ENCODE peak calls at places on chromosomes 1 and 21, in nine cellular contexts. S is MM.1S, K is neural progenitor cell, Z is hepatocyte, X is HCT116, M is OCI-LY7, Y is PC-3, Q is GM23338, R is SK-N-SH. P is an unnamed sample.

GRCh38 chr1:41464886-41465285 is 19.6 kb downstream of the EDN2 start:
- DNase-seq in Q (no peak), M (no peak), S (no peak), R (no peak), X (no peak), Y (no peak), Z (no peak), K (no peak), P (no peak)

GRCh38 chr1:118960567-118961136 is 27.5 kb downstream of the TBX15 start:
- DNase-seq in Z (peak; percentile 89), R (no peak), Y (peak; percentile 80), X (peak; percentile 7), K (no peak), M (peak; percentile 4), S (no peak), Q (peak; percentile 5), P (peak; percentile 96)

GRCh38 chr1:170664283-170664827 is 424 bp downstream of the PRRX1 start:
- DNase-seq in Q (peak; percentile 33), S (no peak), X (no peak), Y (no peak), Z (no peak), K (peak; percentile 55), R (peak; percentile 53), M (no peak), P (peak; percentile 56)

GRCh38 chr1:172177849-172178248 is 242.6 kb upstream of the C1orf105 start:
- DNase-seq in M (no peak), Y (peak; percentile 75), S (no peak), R (no peak), Z (peak; percentile 27), K (no peak), Q (no peak), X (no peak), P (no peak)

GRCh38 chr1:56434025-56434424 is 145.3 kb downstream of the PLPP3 start:
- DNase-seq in K (no peak), X (no peak), Z (peak; percentile 64), Q (no peak), S (no peak), M (no peak), Y (no peak), R (no peak), P (no peak)

GRCh38 chr1:174788981-174789380 is 210.8 kb upstream of the CACYBP start:
- DNase-seq in Q (no peak), M (no peak), R (no peak), Y (peak; percentile 67), K (no peak), X (no peak), S (peak; percentile 28), Z (no peak), P (peak; percentile 95)

GRCh38 chr1:110583505-110583904 is 22.7 kb downstream of the KCNA2 start:
- DNase-seq in Y (no peak), Z (no peak), K (no peak), Q (no peak), X (no peak), R (no peak), M (no peak), S (no peak), P (no peak)

GRCh38 chr1:170790651-170791071 is 126.7 kb downstream of the PRRX1 start:
- DNase-seq in M (no peak), Z (no peak), K (no peak), S (no peak), Q (no peak), Y (no peak), X (no peak), R (no peak), P (peak; percentile 83)

GRCh38 chr21:27306821-27307746 is 340.2 kb upstream of the ADAMTS5 start:
- DNase-seq in K (no peak), Y (no peak), Z (no peak), R (no peak), M (no peak), X (no peak), S (no peak), Q (no peak), P (peak; percentile 20)

GRCh38 chr1:155062151-155062686 is 1.3 kb upstream of the EFNA4 start:
- DNase-seq in Q (peak; percentile 88), X (no peak), M (peak; percentile 78), Y (no peak), R (peak; percentile 59), Z (peak; percentile 73), S (no peak), K (peak; percentile 85), P (peak; percentile 11)

GRCh38 chr1:218163371-218163770 is 121.7 kb upstream of the RRP15 start:
- DNase-seq in Q (no peak), R (no peak), M (no peak), K (no peak), Y (no peak), X (no peak), Z (no peak), S (peak; percentile 63), P (no peak)

GRCh38 chr1:39105841-39106765 is 80.0 kb downstream of the NDUFS5 start:
- DNase-seq in Z (peak; percentile 73), M (no peak), X (no peak), Q (peak; percentile 62), R (peak; percentile 54), Y (peak; percentile 47), K (peak; percentile 61), S (peak; percentile 36), P (peak; percentile 67)

GRCh38 chr1:107877092-107877491 is 87.9 kb downstream of the VAV3 start:
- DNase-seq in Q (no peak), R (no peak), S (no peak), M (no peak), K (no peak), X (no peak), Y (no peak), Z (no peak), P (peak; percentile 82)

DNA sequence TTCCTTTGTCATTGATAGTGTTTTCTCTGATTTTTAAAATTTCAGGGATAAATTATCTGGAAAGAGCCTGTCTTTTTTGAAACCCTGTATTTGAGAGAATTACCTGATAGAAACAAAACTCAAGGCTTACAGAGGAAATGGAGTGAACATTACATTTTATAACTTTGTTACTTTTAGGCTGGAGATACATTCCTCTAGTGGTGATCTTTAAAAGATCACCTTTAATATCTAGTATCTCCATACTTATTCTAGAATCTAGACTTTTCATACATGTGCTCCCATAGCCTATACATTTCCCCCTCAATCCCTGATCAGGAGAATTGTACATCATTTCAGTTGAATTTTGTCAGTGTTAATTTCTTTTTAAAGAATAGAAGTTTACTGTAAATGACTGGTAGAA is 33.6 kb downstream of the RASAL2 start:
- DNase-seq in Z (no peak), K (no peak), Y (no peak), R (no peak), Q (no peak), X (no peak), M (no peak), S (no peak), P (peak; percentile 24)
- H3K4me2 ChIP-seq in Z (peak overlapping the region; percentile 53), K (no peak overlapping the region), Y (peak overlapping the region; percentile 77), R (no peak overlapping the region), Q (no peak overlapping the region), X (peak overlapping the region; percentile 68), M (no peak overlapping the region), S (no peak overlapping the region), P (peak overlapping the region; percentile 89)

GRCh38 chr1:245896258-245896657 is 610.8 kb downstream of the SMYD3 start:
- DNase-seq in Z (no peak), R (no peak), M (no peak), S (no peak), Q (no peak), Y (no peak), K (no peak), X (no peak), P (no peak)
- TF ChIP-seq EZH2phosphoT487 in Z (no peak), R (no peak), M (no peak), S (no peak), Q (no peak), Y (no peak), K (no peak), X (no peak), P (no peak)

GRCh38 chr1:24726741-24727140 is 18.5 kb upstream of the CLIC4 start:
- DNase-seq in R (no peak), Y (no peak), Z (no peak), M (peak; percentile 33), X (no peak), K (no peak), S (peak; percentile 10), Q (no peak), P (no peak)

GRCh38 chr1:24721533-24721932 is 23.7 kb upstream of the CLIC4 start:
- DNase-seq in M (no peak), S (no peak), X (no peak), Q (no peak), Y (no peak), R (no peak), Z (no peak), K (no peak), P (no peak)

GRCh38 chr1:24727490-24728214 is 17.6 kb upstream of the CLIC4 start:
- DNase-seq in K (no peak), Q (no peak), X (no peak), Z (peak; percentile 71), M (peak; percentile 53), S (peak; percentile 94), Y (no peak), R (no peak), P (peak; percentile 96)

GRCh38 chr1:24724345-24725208 is 20.7 kb upstream of the CLIC4 start:
- DNase-seq in R (no peak), Q (peak; percentile 58), X (peak; percentile 84), S (no peak), M (no peak), Y (peak; percentile 87), Z (peak; percentile 42), K (peak; percentile 40), P (peak; percentile 43)

DNA sequence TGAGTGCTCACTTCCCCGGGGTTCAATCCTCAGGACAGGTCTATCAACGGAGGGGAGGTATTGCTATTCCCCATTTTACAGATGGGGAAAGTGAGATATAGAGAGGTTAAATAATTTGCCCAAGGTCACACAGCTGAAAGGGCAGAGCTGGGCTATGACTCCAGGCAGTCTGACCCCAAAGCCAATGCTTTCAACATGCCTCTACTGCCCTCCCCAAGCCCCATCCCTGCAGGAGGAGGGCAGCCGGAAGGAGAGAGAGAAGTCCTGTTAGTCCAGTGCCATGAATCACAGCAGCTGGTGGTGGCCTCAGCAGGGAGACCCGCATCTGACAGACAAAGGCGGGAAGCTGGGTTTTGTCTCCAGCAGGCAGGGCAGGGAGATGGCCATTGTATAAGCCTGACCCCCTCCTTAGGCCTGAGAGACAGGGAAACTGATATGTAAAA is 20.0 kb upstream of the CLIC4 start:
- DNase-seq in Z (no peak), X (no peak), M (no peak), Y (peak; percentile 55), R (no peak), Q (peak; percentile 59), K (peak; percentile 73), S (no peak), P (peak; percentile 43)
- H3K4me2 ChIP-seq in Z (peak overlapping the region; percentile 22), X (peak overlapping the region; percentile 74), M (no peak overlapping the region), Y (peak overlapping the region; percentile 73), R (peak overlapping the region; percentile 28), Q (peak overlapping the region; percentile 61), K (peak overlapping the region; percentile 70), S (no peak overlapping the region), P (peak overlapping the region; percentile 28)

DNA sequence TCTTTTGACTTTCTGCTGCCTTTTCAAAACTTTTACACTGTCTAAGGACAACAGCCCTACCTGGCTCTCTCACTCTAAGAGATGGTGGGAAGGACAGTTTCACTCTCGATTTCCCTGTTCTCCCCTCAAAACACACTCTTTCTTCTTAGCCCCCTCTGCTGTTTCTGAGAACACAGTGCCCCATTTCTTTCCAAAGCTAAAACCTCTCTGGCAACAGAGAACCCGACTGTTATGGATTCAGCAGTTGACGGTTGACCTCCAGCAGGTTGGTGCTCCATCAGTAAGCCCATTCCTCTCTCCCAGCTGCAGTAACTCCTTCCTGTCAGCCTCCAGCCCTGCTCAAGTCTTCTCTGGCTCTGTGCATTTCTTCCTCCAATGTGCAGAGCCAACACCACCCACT is 88.2 kb upstream of the ABCD3 start:
- DNase-seq in X (no peak), K (peak; percentile 47), Y (peak; percentile 31), M (no peak), Q (peak; percentile 73), S (no peak), Z (peak; percentile 28), R (no peak), P (peak; percentile 69)
- TF ChIP-seq EZH2phosphoT487 in X (no peak), K (no peak), Y (no peak), M (no peak), Q (no peak), S (no peak), Z (no peak), R (no peak), P (no peak)